ENCODE peak calls at places on chromosomes 1 and 21, in eight cellular contexts. O, T, V, W, D, E, J and B are unnamed samples. For H3K9me3, the result is how much of the 10 kb centered on the place peaks cover.

GRCh38 chr21:40516336-40516735 is 330.6 kb downstream of the DSCAM start:
- DNase-seq in O (no peak), T (peak), V (no peak), W (no peak), D (no peak), E (peak), J (no peak), B (peak)

GRCh38 chr1:15057834-15058233 is 95.7 kb upstream of the TMEM51 start:
- DNase-seq in O (no peak), T (no peak), V (no peak), W (no peak), D (no peak), E (no peak), J (no peak), B (no peak)

GRCh38 chr1:91771717-91772116 is 114.2 kb downstream of the TGFBR3 start:
- DNase-seq in O (no peak), T (no peak), V (no peak), W (no peak), D (no peak), E (no peak), J (no peak), B (no peak)

GRCh38 chr1:53552146-53552940 is 93.1 kb downstream of the DMRTB1 start:
- DNase-seq in O (no peak), T (peak), V (peak), W (no peak), D (no peak), E (peak), J (peak), B (peak)

GRCh38 chr1:20700636-20701215 is 17.1 kb downstream of the KIF17 start:
- DNase-seq in O (no peak), T (no peak), V (no peak), W (no peak), D (no peak), E (no peak), J (no peak), B (no peak)

GRCh38 chr1:17441265-17441992 is 2.0 kb upstream of the RCC2 start:
- DNase-seq in O (peak), T (peak), V (peak), W (peak), D (peak), E (no peak), J (no peak), B (no peak)

GRCh38 chr1:229378586-229379442 is 36.0 kb upstream of the CCSAP start:
- DNase-seq in O (peak), T (peak), V (peak), W (no peak), D (no peak), E (no peak), J (no peak), B (no peak)

GRCh38 chr1:165828103-165828558 is 717 bp downstream of the UCK2 start:
- DNase-seq in O (peak), T (peak), V (peak), W (no peak), D (peak), E (peak), J (peak), B (peak)

GRCh38 chr1:84412316-84412942 is 14.1 kb downstream of the DNASE2B start:
- DNase-seq in O (no peak), T (no peak), V (peak), W (no peak), D (no peak), E (no peak), J (no peak), B (no peak)

GRCh38 chr1:193111641-193112090 is 6.5 kb upstream of the GLRX2 start:
- DNase-seq in O (peak), T (peak), V (peak), W (peak), D (peak), E (peak), J (peak), B (no peak)

GRCh38 chr1:175555266-175555665 is 188.1 kb downstream of the TNR start:
- DNase-seq in O (no peak), T (no peak), V (peak), W (no peak), D (peak), E (no peak), J (no peak), B (no peak)

GRCh38 chr1:201902198-201902597 is 13.5 kb downstream of the SHISA4 start:
- DNase-seq in O (no peak), T (no peak), V (peak), W (no peak), D (no peak), E (no peak), J (no peak), B (no peak)

GRCh38 chr1:162305969-162306368 is 70.7 kb downstream of the SPATA46 start:
- DNase-seq in O (peak), T (no peak), V (peak), W (no peak), D (peak), E (no peak), J (no peak), B (no peak)

GRCh38 chr1:16237343-16237830 is 404 bp upstream of the CPLANE2 start:
- DNase-seq in O (no peak), T (no peak), V (peak), W (no peak), D (no peak), E (no peak), J (no peak), B (no peak)

GRCh38 chr1:16235347-16235746 is 1.6 kb downstream of the CPLANE2 start:
- DNase-seq in O (no peak), T (no peak), V (no peak), W (no peak), D (no peak), E (no peak), J (peak), B (no peak)

GRCh38 chr1:16233431-16233830 is 3.6 kb downstream of the CPLANE2 start:
- DNase-seq in O (no peak), T (no peak), V (no peak), W (no peak), D (no peak), E (no peak), J (peak), B (no peak)

GRCh38 chr1:16236495-16237342 is at the start of gene CPLANE2:
- DNase-seq in O (peak), T (peak), V (peak), W (no peak), D (peak), E (peak), J (peak), B (peak)

GRCh38 chr1:16236091-16236494 is 890 bp downstream of the CPLANE2 start:
- DNase-seq in O (peak), T (peak), V (no peak), W (no peak), D (peak), E (no peak), J (no peak), B (peak)
- TF ChIP-seq CTCF in O (peak), T (peak), V (no peak), W (no peak), D (peak), E (peak), J (peak), B (no peak)

DNA sequence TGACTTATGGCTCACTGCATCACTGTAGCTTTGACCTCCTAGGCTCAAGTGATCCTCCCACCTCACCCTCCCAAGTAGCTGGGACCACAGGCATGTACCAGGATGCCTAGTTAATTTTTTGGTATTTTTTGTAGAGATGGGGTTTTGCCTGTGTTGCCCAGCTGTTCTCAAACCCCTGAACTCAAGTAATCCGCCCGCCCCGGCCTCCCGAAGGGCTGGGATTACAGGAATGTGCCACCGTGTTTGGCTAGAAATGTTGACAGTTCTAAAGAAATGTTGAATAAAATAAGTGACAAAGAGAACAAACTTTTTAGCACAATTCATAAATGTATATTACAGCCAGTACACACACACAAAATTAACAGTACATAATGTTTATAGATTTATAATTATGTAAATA is 1586.1 kb downstream of the NCAM2 start:
- DNase-seq in O (no peak), T (no peak), V (no peak), W (no peak), D (no peak), E (no peak), J (no peak), B (no peak)
- H3K9me3 ChIP-seq in O (under half), T (under half), V (under half), W (under half), D (under half), E (under half), J (under half), B (under half)

GRCh38 chr1:114113801-114114750 is 39.6 kb downstream of the SYT6 start:
- DNase-seq in O (peak), T (no peak), V (peak), W (no peak), D (peak), E (no peak), J (peak), B (no peak)
- TF ChIP-seq CTCF in O (no peak), T (no peak), V (no peak), W (no peak), D (no peak), E (no peak), J (no peak), B (no peak)

DNA sequence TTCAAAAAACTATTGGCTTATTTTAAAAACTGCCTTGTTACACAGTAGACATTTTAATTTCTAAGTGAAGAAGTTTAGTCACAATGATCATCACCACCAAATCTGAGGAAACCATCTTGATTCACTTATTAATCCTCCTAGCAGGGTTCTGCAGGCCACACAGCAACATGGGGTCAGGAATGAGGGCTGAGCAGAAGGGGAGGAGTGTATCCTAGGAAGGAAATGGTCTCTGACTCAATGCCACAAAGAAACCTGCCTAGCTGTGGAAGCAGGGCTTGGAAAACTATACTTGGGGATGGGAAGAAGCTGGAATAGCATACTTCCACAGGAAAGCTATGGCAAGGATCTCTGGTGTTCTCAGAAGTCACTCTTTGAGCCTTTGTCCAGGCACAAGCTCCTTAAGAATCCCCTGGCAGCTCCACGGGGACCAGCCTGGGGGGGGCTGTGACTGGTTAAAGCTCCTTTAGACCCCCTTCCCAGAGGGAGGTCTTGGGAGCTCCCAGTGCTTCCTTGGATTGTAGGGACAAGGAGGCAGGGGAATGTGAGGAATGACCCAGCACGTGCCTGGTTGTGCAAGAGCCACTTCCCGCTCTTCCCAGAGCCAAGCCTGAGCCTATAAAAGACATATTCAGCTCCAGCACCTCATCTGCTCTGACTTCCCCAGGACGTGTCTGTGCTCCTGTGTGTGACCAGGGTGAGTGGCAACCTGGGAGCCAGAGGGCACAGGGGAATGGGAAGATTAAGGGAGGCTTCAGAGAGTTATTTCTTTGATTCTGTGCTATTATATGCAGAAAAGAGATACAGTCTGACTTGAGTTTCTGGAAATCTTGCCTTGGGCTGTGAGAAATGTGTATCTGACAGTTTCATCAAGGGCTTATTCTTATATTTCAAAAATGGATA is at the start of gene LCE2A:
- DNase-seq in O (no peak), T (no peak), V (no peak), W (no peak), D (no peak), E (no peak), J (no peak), B (no peak)
- H3K9me3 ChIP-seq in O (under half), T (under half), V (under half), W (under half), D (under half), E (under half), J (under half), B (under half)

DNA sequence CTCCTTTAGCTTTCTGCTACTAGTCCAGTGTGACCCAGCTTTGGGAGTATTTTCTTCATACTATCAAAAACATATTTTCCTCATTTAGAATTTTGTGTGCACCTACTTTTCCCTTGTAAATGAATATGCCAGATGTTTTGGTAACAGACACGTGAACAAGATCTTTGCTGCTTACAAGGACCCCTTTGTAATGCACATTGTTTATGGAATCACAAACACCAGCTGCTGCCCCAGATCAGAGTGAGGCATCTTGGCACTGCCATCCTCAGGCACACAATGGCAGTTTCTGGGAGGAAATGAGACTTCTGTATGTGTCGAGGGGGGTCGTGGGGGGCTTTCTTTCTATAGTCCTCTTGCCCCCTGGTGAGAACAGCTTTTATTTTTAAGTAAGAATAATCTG is 115.7 kb downstream of the RGL1 start:
- DNase-seq in O (no peak), T (no peak), V (no peak), W (no peak), D (no peak), E (no peak), J (no peak), B (no peak)
- TF ChIP-seq CTCF in O (no peak), T (no peak), V (no peak), W (no peak), D (no peak), E (no peak), J (no peak), B (no peak)

DNA sequence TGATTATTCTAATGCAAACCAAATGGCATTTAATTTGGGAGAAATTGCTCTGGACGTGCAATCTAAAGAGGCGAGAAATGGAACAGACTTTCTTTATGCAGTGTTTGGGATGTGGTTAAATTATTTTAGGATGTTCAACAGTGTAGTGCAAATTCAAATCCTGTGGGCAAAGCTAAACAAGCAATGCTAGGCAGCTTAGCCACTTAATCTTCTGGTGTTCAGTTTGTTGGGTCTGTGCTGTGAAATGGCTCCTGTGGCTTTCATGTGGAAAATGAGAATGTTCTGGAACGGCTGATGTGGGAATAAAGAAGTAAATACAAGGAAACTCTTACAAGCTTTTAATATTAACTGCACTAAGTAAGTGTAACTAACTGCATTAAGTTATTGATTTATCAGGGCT is 766.6 kb downstream of the ADGRL2 start:
- DNase-seq in O (no peak), T (no peak), V (peak), W (no peak), D (no peak), E (no peak), J (no peak), B (no peak)
- H3K9me3 ChIP-seq in O (under half), T (under half), V (under half), W (under half), D (under half), E (under half), J (under half), B (under half)